ENCODE peak calls at places on chromosomes 2 and 18, in nine cellular contexts. D is fibroblast of lung; U is T-helper 17 cell; T is nucleus accumbens; K is Caki2; L is HuH-7; A is NCI-H2171; G is stimulated activated CD8-positive, alpha-beta memory T cell treated with anti-CD3 and anti-CD28 coated beads, Interleukin-15, amount 100 ng/mL, for 1 hour; H is retinal pigment epithelial cell. R is an unnamed sample.

GRCh38 chr2:111708478-111708877 is 175.5 kb downstream of the ANAPC1 start:
- DNase-seq in L (no peak), U (no peak), H (no peak), T (no peak), D (no peak), K (no peak), G (no peak), A (no peak), R (no peak)

GRCh38 chr2:9380702-9381628 is 42.4 kb downstream of the ITGB1BP1 start:
- DNase-seq in U (no peak), T (no peak), D (peak; percentile 94), L (no peak), K (peak; percentile 44), H (peak; percentile 98), G (no peak), A (no peak), R (peak; percentile 60)

GRCh38 chr2:55017428-55017827 is 32.8 kb downstream of the RTN4 start:
- DNase-seq in U (no peak), T (no peak), A (no peak), D (no peak), L (no peak), K (no peak), H (no peak), G (no peak), R (no peak)

GRCh38 chr2:74391209-74391579 is 11.1 kb upstream of the DCTN1 start:
- DNase-seq in U (no peak), H (no peak), G (no peak), T (no peak), K (peak; percentile 12), D (peak; percentile 24), L (no peak), A (no peak), R (no peak)

GRCh38 chr18:48804856-48805610 is 145.7 kb downstream of the SMAD7 start:
- DNase-seq in H (no peak), A (no peak), K (no peak), L (no peak), D (no peak), T (no peak), U (no peak), G (no peak), R (no peak)

GRCh38 chr2:151333083-151333482 is 24.3 kb upstream of the TNFAIP6 start:
- DNase-seq in U (no peak), T (no peak), G (no peak), D (no peak), K (no peak), L (no peak), A (no peak), H (no peak), R (no peak)

GRCh38 chr2:79980816-79981215 is 323.7 kb downstream of the LRRTM1 start:
- DNase-seq in A (no peak), H (no peak), G (no peak), D (no peak), K (no peak), U (no peak), L (no peak), T (no peak), R (no peak)

GRCh38 chr2:141820893-141821292 is 309.9 kb downstream of the LRP1B start:
- DNase-seq in A (no peak), H (no peak), U (no peak), K (no peak), L (no peak), G (no peak), D (no peak), T (no peak), R (no peak)

GRCh38 chr2:167294031-167294774 is 405.9 kb downstream of the XIRP2 start:
- DNase-seq in K (no peak), T (peak; percentile 40), H (no peak), L (peak; percentile 43), A (peak; percentile 22), U (no peak), G (no peak), D (peak; percentile 58), R (peak; percentile 16)

GRCh38 chr2:238302076-238302475 is 13.7 kb upstream of the PER2 start:
- DNase-seq in D (no peak), K (no peak), T (no peak), U (no peak), H (no peak), G (no peak), A (no peak), L (no peak), R (no peak)

GRCh38 chr2:203763425-203764272 is 57.2 kb downstream of the CD28 start:
- DNase-seq in K (no peak), D (no peak), T (no peak), G (no peak), A (no peak), U (no peak), L (no peak), H (no peak), R (no peak)

GRCh38 chr18:413263-413662 is 87.2 kb downstream of the COLEC12 start:
- DNase-seq in K (no peak), L (no peak), D (no peak), G (no peak), T (no peak), A (no peak), U (no peak), H (no peak), R (no peak)

GRCh38 chr2:133124446-133124845 is 443.8 kb downstream of the NCKAP5 start:
- DNase-seq in A (no peak), K (no peak), G (no peak), U (no peak), H (no peak), L (no peak), T (no peak), D (no peak), R (no peak)

GRCh38 chr2:60948161-60948560 is 66.8 kb downstream of the REL start:
- DNase-seq in A (no peak), H (no peak), T (no peak), L (no peak), K (no peak), G (no peak), U (no peak), D (no peak), R (no peak)

GRCh38 chr18:35577045-35577848 is 4.3 kb upstream of the GALNT1 start:
- DNase-seq in L (no peak), G (no peak), U (no peak), D (no peak), K (peak; percentile 91), A (no peak), H (no peak), T (no peak), R (no peak)

GRCh38 chr2:110657721-110658305 is 20.1 kb downstream of the BUB1 start:
- DNase-seq in D (no peak), K (peak; percentile 85), U (no peak), L (no peak), H (peak; percentile 91), G (no peak), A (no peak), T (no peak), R (no peak)

GRCh38 chr2:57720728-57721627 is 325.6 kb upstream of the VRK2 start:
- DNase-seq in H (peak; percentile 28), A (peak; percentile 34), L (peak; percentile 42), U (no peak), T (peak; percentile 14), D (peak; percentile 59), G (no peak), K (peak; percentile 65), R (peak; percentile 45)

GRCh38 chr2:189409136-189409535 is 32.1 kb upstream of the WDR75 start:
- DNase-seq in D (no peak), G (no peak), H (peak; percentile 93), A (no peak), K (no peak), U (no peak), L (no peak), T (no peak), R (no peak)

GRCh38 chr18:79898952-79899608 is 52.4 kb downstream of the SLC66A2 start:
- DNase-seq in D (no peak), K (no peak), T (no peak), H (no peak), A (no peak), L (no peak), U (no peak), G (no peak), R (no peak)

GRCh38 chr2:27294928-27295327 is 12.7 kb downstream of the TRIM54 start:
- DNase-seq in G (no peak), K (no peak), U (no peak), T (no peak), D (no peak), L (no peak), A (no peak), H (no peak), R (no peak)

GRCh38 chr2:42503291-42503690 is 9.5 kb upstream of the KCNG3 start:
- DNase-seq in H (no peak), U (no peak), G (no peak), L (no peak), D (no peak), K (no peak), A (no peak), T (no peak), R (no peak)

GRCh38 chr18:35611518-35611917 is 30.0 kb downstream of the GALNT1 start:
- DNase-seq in G (no peak), U (no peak), A (no peak), H (no peak), T (no peak), D (no peak), L (no peak), K (no peak), R (no peak)

GRCh38 chr2:118177932-118178331 is 89.7 kb downstream of the INSIG2 start:
- DNase-seq in U (no peak), L (no peak), A (no peak), T (no peak), D (no peak), K (peak; percentile 26), H (no peak), G (no peak), R (no peak)

GRCh38 chr2:54666741-54667639 is 56.5 kb upstream of the EML6 start:
- DNase-seq in T (peak; percentile 64), A (no peak), G (no peak), D (peak; percentile 86), H (no peak), K (no peak), L (peak; percentile 66), U (no peak), R (no peak)

GRCh38 chr2:69946351-69947077 is 14.9 kb downstream of the ASPRV1 start:
- DNase-seq in D (peak; percentile 58), T (no peak), H (peak; percentile 96), U (no peak), L (no peak), A (no peak), G (peak; percentile 27), K (peak; percentile 41), R (peak; percentile 69)

GRCh38 chr2:28398101-28398834 is 5.6 kb downstream of the FOSL2 start:
- DNase-seq in K (peak; percentile 66), L (no peak), G (no peak), A (peak; percentile 60), U (no peak), T (no peak), D (peak; percentile 55), H (no peak), R (no peak)

GRCh38 chr2:25677877-25678276 is 4.5 kb upstream of the DTNB start:
- DNase-seq in A (no peak), T (no peak), K (no peak), H (no peak), D (no peak), L (no peak), U (no peak), G (no peak), R (no peak)

GRCh38 chr2:202171246-202171833 is 67.1 kb downstream of the SUMO1 start:
- DNase-seq in K (no peak), T (no peak), D (peak; percentile 28), A (no peak), H (no peak), G (no peak), U (no peak), L (no peak), R (no peak)